ENCODE peak calls at places on chromosomes 1 and 21, in nine cellular contexts. N is HFFc6, O is mesothelial cell of epicardium, U is kidney, H is ovary, L is epithelial cell of esophagus, M is HFF-Myc, B is heart left ventricle, J is body of pancreas. P is an unnamed sample.

GRCh38 chr1:164914208-164914607 is 355.2 kb downstream of the PBX1 start:
- DNase-seq in N (peak; percentile 47), O (no peak), U (no peak), H (no peak), L (peak; percentile 43), M (peak; percentile 5), B (no peak), J (no peak), P (no peak)

GRCh38 chr1:10530281-10530740 is 55.6 kb downstream of the PEX14 start:
- DNase-seq in N (no peak), O (peak; percentile 44), U (peak; percentile 88), H (peak; percentile 83), L (peak; percentile 76), M (no peak), B (peak; percentile 37), J (peak; percentile 70), P (no peak)

GRCh38 chr1:236489710-236490377 is 33.9 kb upstream of the LGALS8 start:
- DNase-seq in N (peak; percentile 35), O (no peak), U (no peak), H (no peak), L (peak; percentile 72), M (peak; percentile 30), B (no peak), J (peak; percentile 55), P (no peak)

GRCh38 chr1:207327994-207328393 is 6.5 kb downstream of the CD55 start:
- DNase-seq in N (no peak), O (no peak), U (no peak), H (no peak), L (peak; percentile 66), M (no peak), B (no peak), J (no peak), P (no peak)

GRCh38 chr21:32256226-32256625 is 22.6 kb downstream of the MIS18A start:
- DNase-seq in N (no peak), O (no peak), U (no peak), H (no peak), L (no peak), M (no peak), B (no peak), J (no peak), P (no peak)

GRCh38 chr21:29490016-29490415 is 191.3 kb downstream of the BACH1 start:
- DNase-seq in N (peak; percentile 23), O (no peak), U (no peak), H (no peak), L (no peak), M (no peak), B (no peak), J (no peak), P (no peak)

GRCh38 chr1:221237587-221237986 is 358.3 kb downstream of the HLX start:
- DNase-seq in N (no peak), O (no peak), U (no peak), H (no peak), L (no peak), M (no peak), B (no peak), J (no peak), P (no peak)

GRCh38 chr1:53037159-53037558 is 24.9 kb upstream of the PODN start:
- DNase-seq in N (no peak), O (no peak), U (no peak), H (no peak), L (no peak), M (no peak), B (no peak), J (no peak), P (no peak)

GRCh38 chr21:26837539-26837938 is 7.7 kb downstream of the ADAMTS1 start:
- DNase-seq in N (no peak), O (no peak), U (no peak), H (no peak), L (no peak), M (no peak), B (no peak), J (no peak), P (no peak)

GRCh38 chr1:228141871-228142615 is 2.0 kb downstream of the GUK1 start:
- DNase-seq in N (no peak), O (no peak), U (peak; percentile 79), H (peak; percentile 46), L (no peak), M (no peak), B (no peak), J (peak; percentile 7), P (peak; percentile 88)

GRCh38 chr1:228139406-228139930 is 611 bp upstream of the GUK1 start:
- DNase-seq in N (no peak), O (no peak), U (no peak), H (no peak), L (no peak), M (no peak), B (no peak), J (no peak), P (no peak)

GRCh38 chr1:228140724-228141081 is 624 bp downstream of the GUK1 start:
- DNase-seq in N (no peak), O (no peak), U (no peak), H (no peak), L (no peak), M (no peak), B (no peak), J (no peak), P (no peak)

GRCh38 chr1:228141082-228141870 is 1.2 kb downstream of the GUK1 start:
- DNase-seq in N (no peak), O (no peak), U (peak; percentile 86), H (peak; percentile 73), L (peak; percentile 29), M (no peak), B (peak; percentile 80), J (peak; percentile 67), P (peak; percentile 90)

DNA sequence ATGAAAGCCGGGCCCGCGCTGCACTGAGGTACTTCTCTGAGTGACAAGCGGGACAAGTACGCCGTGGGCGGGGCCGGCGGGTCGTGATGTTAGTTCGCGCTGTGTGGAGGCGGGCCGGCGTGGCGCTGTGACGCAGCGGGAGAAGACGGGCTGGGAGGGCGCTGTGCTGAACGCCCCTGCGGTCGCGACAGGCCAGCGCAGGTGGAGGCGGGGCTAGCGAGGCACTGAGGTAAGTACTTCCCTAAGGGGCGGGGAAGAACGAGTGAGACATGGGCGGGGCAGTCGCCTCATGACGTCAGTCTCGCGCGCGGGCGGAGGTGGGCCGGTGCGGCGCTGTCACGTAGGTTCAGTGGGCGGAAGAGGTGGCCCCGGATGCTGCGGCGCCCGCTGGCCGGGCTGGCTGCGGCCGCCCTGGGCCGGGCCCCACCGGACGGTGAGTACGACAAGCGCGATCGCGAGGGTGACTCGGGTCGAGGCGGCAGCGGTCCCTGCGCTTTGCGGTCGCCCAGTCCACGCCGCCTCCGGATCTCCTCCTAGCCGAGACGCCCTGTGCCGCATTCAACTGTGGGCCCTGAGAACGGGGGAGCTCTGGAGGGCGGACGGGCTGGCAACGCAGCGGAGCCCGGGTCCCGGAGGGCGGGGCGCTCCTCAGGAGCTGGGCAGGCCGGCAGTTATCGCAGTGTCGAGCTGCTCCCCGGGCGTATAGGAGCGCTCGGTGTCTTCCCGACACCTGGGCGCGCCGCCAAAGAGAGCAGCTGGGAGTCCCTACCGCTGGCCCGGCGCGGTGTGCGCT is at the start of gene GUK1:
- DNase-seq in N (peak; percentile 100), O (peak; percentile 99), U (peak; percentile 100), H (peak; percentile 99), L (peak; percentile 100), M (peak; percentile 94), B (peak; percentile 100), J (peak; percentile 100), P (peak; percentile 100)
- TF ChIP-seq CTCF in N (peak; percentile 72), O (no peak), U (no peak), H (peak; percentile 20), L (peak; percentile 19), M (no peak), B (peak; percentile 51), J (peak; percentile 21), P (peak; percentile 61)

GRCh38 chr1:168379110-168379860 is 98.6 kb downstream of the TBX19 start:
- DNase-seq in N (no peak), O (no peak), U (no peak), H (no peak), L (peak; percentile 74), M (no peak), B (no peak), J (no peak), P (no peak)

GRCh38 chr1:168386949-168387586 is 106.4 kb downstream of the TBX19 start:
- DNase-seq in N (no peak), O (peak; percentile 47), U (peak; percentile 90), H (peak; percentile 61), L (peak; percentile 81), M (no peak), B (peak; percentile 23), J (peak; percentile 81), P (no peak)

GRCh38 chr1:168380945-168381344 is 100.3 kb downstream of the TBX19 start:
- DNase-seq in N (no peak), O (no peak), U (no peak), H (no peak), L (no peak), M (no peak), B (no peak), J (no peak), P (no peak)

GRCh38 chr1:168386492-168386891 is 105.8 kb downstream of the TBX19 start:
- DNase-seq in N (no peak), O (no peak), U (no peak), H (no peak), L (no peak), M (no peak), B (no peak), J (no peak), P (no peak)

GRCh38 chr1:168381850-168382249 is 101.2 kb downstream of the TBX19 start:
- DNase-seq in N (no peak), O (no peak), U (no peak), H (no peak), L (no peak), M (no peak), B (no peak), J (no peak), P (no peak)
- TF ChIP-seq CTCF in N (peak; percentile 28), O (peak; percentile 17), U (no peak), H (no peak), L (no peak), M (no peak), B (no peak), J (no peak), P (peak; percentile 31)

DNA sequence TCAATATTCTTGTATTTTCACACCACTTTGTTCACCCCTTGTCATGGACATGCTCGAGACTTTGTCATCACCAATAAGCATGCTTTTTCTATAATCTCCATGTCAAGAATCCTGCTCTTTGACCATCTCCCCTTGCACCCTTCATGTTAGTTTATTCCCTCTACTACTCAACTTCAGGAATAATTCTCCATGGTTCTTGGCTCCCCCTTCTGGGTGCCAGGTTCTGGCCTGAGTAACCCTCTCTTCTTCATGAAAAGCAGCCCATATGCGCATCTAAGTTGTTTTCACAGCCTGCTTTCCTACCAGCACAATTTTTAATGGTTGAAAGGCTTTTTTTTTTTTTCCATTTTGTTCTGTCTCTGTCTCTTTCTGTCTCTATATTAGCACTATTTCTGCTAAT is 160.7 kb downstream of the LEPR start:
- DNase-seq in N (peak; percentile 15), O (no peak), U (no peak), H (no peak), L (peak; percentile 1), M (no peak), B (no peak), J (peak; percentile 9), P (no peak)
- TF ChIP-seq CTCF in N (peak; percentile 59), O (no peak), U (no peak), H (no peak), L (peak; percentile 31), M (peak; percentile 35), B (peak; percentile 32), J (no peak), P (peak; percentile 65)

DNA sequence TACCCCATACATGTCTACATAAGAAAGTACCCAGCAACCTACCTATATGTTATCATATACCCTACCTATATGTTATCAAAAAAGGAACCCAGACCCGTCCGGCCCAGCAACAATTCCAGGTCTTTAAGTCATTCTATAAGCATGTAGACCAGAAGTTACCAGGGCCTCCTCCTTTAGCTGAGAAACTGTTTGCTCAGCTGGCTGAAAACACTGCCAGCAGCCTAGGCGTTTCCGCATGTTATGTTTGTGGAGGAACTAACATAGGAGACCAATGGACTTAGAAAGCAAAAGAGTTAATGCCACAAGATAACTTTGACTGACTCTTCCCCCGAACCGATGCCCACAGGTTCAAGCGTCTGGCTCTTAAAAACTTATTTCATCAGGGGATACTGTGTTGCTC is 7.1 kb upstream of the ZNF678 start:
- DNase-seq in N (no peak), O (no peak), U (no peak), H (no peak), L (no peak), M (no peak), B (no peak), J (peak; percentile 79), P (no peak)
- TF ChIP-seq CTCF in N (no peak), O (no peak), U (no peak), H (no peak), L (no peak), M (no peak), B (no peak), J (no peak), P (no peak)